ENCODE peak calls at places on chromosomes 16 and 17, in seven cellular contexts. One of them, this sample, is unnamed.
A peak's percentile ranks its signal among the peaks of the same experiment; 100 is the strongest.

GRCh38 chr17:50361561-50362480 is 11.2 kb downstream of the MRPL27 start:
- DNase-seq in K562: peak; percentile 93
- DNase-seq in H1: peak; percentile 67
- DNase-seq in HepG2: peak; percentile 75
- DNase-seq in GM12878: no peak
- DNase-seq in SK-N-SH: peak; percentile 90
- DNase-seq in GM12892: peak; percentile 75
- DNase-seq in this sample: peak; percentile 83

GRCh38 chr16:84976644-84977400 is 34.5 kb downstream of the ZDHHC7 start:
- DNase-seq in K562: no peak
- DNase-seq in H1: no peak
- DNase-seq in HepG2: peak; percentile 97
- DNase-seq in GM12878: no peak
- DNase-seq in SK-N-SH: no peak
- DNase-seq in GM12892: no peak
- DNase-seq in this sample: no peak

GRCh38 chr17:63772801-63773271 is 561 bp downstream of the CCDC47 start:
- DNase-seq in K562: peak; percentile 25
- DNase-seq in H1: no peak
- DNase-seq in HepG2: peak; percentile 31
- DNase-seq in GM12878: no peak
- DNase-seq in SK-N-SH: peak; percentile 19
- DNase-seq in GM12892: no peak
- DNase-seq in this sample: no peak

GRCh38 chr16:47043200-47043599 is 69.7 kb upstream of the DNAJA2 start:
- DNase-seq in K562: no peak
- DNase-seq in H1: no peak
- DNase-seq in HepG2: no peak
- DNase-seq in GM12878: no peak
- DNase-seq in SK-N-SH: no peak
- DNase-seq in GM12892: no peak
- DNase-seq in this sample: no peak

GRCh38 chr17:2062571-2063183 is 7.8 kb downstream of the HIC1 start:
- DNase-seq in K562: no peak
- DNase-seq in H1: no peak
- DNase-seq in HepG2: no peak
- DNase-seq in GM12878: no peak
- DNase-seq in SK-N-SH: no peak
- DNase-seq in GM12892: no peak
- DNase-seq in this sample: no peak

GRCh38 chr17:59607817-59608403 is 11.8 kb upstream of the CLTC start:
- DNase-seq in K562: no peak
- DNase-seq in H1: peak; percentile 75
- DNase-seq in HepG2: peak; percentile 30
- DNase-seq in GM12878: no peak
- DNase-seq in SK-N-SH: peak; percentile 36
- DNase-seq in GM12892: no peak
- DNase-seq in this sample: no peak

GRCh38 chr17:2904135-2904534 is 107.9 kb downstream of the RAP1GAP2 start:
- DNase-seq in K562: no peak
- DNase-seq in H1: no peak
- DNase-seq in HepG2: no peak
- DNase-seq in GM12878: no peak
- DNase-seq in SK-N-SH: peak; percentile 78
- DNase-seq in GM12892: no peak
- DNase-seq in this sample: no peak

GRCh38 chr16:67862623-67863583 is 9.9 kb upstream of the EDC4 start:
- DNase-seq in K562: no peak
- DNase-seq in H1: no peak
- DNase-seq in HepG2: no peak
- DNase-seq in GM12878: no peak
- DNase-seq in SK-N-SH: no peak
- DNase-seq in GM12892: no peak
- DNase-seq in this sample: no peak

GRCh38 chr17:44952946-44953475 is 5.4 kb upstream of the KIF18B start:
- DNase-seq in K562: no peak
- DNase-seq in H1: no peak
- DNase-seq in HepG2: no peak
- DNase-seq in GM12878: no peak
- DNase-seq in SK-N-SH: no peak
- DNase-seq in GM12892: no peak
- DNase-seq in this sample: no peak

GRCh38 chr17:44655983-44656700 is at the start of gene MEIOC:
- DNase-seq in K562: no peak
- DNase-seq in H1: peak; percentile 84
- DNase-seq in HepG2: no peak
- DNase-seq in GM12878: no peak
- DNase-seq in SK-N-SH: peak; percentile 97
- DNase-seq in GM12892: peak; percentile 27
- DNase-seq in this sample: peak; percentile 7

DNA sequence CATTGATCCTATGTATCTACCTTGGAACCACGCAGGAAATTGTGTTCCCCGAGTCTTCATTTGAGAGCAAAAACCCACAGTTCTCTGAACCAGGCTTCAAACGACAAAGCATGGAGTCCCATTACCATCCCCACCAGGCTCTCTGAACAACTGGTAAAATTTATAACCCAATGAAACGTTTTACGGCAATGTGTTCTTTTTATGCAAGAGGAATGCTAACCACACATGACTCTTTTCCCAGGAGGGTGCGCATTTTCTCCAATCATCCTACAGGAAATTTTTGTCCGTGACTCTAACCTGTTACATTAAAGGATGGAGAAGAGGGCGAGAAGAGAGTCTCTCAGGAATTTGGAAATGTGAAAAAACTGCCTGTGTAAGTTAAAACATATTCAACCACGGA is 17.8 kb downstream of the STX8 start:
- DNase-seq in K562: no peak
- DNase-seq in H1: no peak
- DNase-seq in HepG2: no peak
- DNase-seq in GM12878: no peak
- DNase-seq in SK-N-SH: no peak
- DNase-seq in GM12892: no peak
- DNase-seq in this sample: no peak
- TF ChIP-seq TAF1 in K562: no peak
- TF ChIP-seq TAF1 in H1: no peak
- TF ChIP-seq TAF1 in HepG2: no peak
- TF ChIP-seq TAF1 in GM12878: no peak
- TF ChIP-seq TAF1 in SK-N-SH: no peak
- TF ChIP-seq TAF1 in GM12892: no peak
- TF ChIP-seq TAF1 in this sample: no peak

GRCh38 chr17:57395721-57396321 is 139.5 kb downstream of the MSI2 start:
- DNase-seq in K562: no peak
- DNase-seq in H1: no peak
- DNase-seq in HepG2: no peak
- DNase-seq in GM12878: no peak
- DNase-seq in SK-N-SH: no peak
- DNase-seq in GM12892: no peak
- DNase-seq in this sample: no peak

GRCh38 chr17:57393368-57393767 is 137.0 kb downstream of the MSI2 start:
- DNase-seq in K562: no peak
- DNase-seq in H1: no peak
- DNase-seq in HepG2: no peak
- DNase-seq in GM12878: no peak
- DNase-seq in SK-N-SH: no peak
- DNase-seq in GM12892: no peak
- DNase-seq in this sample: no peak

GRCh38 chr17:57394375-57394774 is 138.1 kb downstream of the MSI2 start:
- DNase-seq in K562: no peak
- DNase-seq in H1: no peak
- DNase-seq in HepG2: no peak
- DNase-seq in GM12878: no peak
- DNase-seq in SK-N-SH: no peak
- DNase-seq in GM12892: no peak
- DNase-seq in this sample: no peak

GRCh38 chr17:57397402-57397801 is 141.1 kb downstream of the MSI2 start:
- DNase-seq in K562: no peak
- DNase-seq in H1: no peak
- DNase-seq in HepG2: no peak
- DNase-seq in GM12878: no peak
- DNase-seq in SK-N-SH: no peak
- DNase-seq in GM12892: no peak
- DNase-seq in this sample: no peak

DNA sequence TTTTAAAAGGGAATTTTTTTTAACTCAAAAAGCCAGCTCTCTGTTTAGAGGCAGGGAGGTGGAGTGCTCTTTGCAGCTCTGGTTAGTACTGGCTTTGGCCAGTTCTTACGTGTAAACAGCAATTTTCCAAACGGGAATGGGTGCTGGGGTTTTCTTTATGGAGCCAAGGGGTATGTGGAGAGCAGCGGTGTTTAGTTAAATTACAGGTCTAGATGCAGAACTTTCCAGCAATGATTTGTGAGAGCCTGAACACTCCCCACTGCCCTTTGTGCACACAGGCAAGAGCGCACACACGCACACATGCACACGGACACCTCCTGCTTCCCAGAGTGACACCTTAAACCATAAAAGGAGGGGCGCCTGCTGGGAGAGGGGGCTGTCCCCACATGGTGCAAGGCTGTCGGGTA is 140.2 kb downstream of the MSI2 start:
- DNase-seq in K562: no peak
- DNase-seq in H1: no peak
- DNase-seq in HepG2: no peak
- DNase-seq in GM12878: no peak
- DNase-seq in SK-N-SH: no peak
- DNase-seq in GM12892: no peak
- DNase-seq in this sample: no peak
- TF ChIP-seq TAF1 in K562: no peak
- TF ChIP-seq TAF1 in H1: no peak
- TF ChIP-seq TAF1 in HepG2: no peak
- TF ChIP-seq TAF1 in GM12878: no peak
- TF ChIP-seq TAF1 in SK-N-SH: no peak
- TF ChIP-seq TAF1 in GM12892: no peak
- TF ChIP-seq TAF1 in this sample: no peak

DNA sequence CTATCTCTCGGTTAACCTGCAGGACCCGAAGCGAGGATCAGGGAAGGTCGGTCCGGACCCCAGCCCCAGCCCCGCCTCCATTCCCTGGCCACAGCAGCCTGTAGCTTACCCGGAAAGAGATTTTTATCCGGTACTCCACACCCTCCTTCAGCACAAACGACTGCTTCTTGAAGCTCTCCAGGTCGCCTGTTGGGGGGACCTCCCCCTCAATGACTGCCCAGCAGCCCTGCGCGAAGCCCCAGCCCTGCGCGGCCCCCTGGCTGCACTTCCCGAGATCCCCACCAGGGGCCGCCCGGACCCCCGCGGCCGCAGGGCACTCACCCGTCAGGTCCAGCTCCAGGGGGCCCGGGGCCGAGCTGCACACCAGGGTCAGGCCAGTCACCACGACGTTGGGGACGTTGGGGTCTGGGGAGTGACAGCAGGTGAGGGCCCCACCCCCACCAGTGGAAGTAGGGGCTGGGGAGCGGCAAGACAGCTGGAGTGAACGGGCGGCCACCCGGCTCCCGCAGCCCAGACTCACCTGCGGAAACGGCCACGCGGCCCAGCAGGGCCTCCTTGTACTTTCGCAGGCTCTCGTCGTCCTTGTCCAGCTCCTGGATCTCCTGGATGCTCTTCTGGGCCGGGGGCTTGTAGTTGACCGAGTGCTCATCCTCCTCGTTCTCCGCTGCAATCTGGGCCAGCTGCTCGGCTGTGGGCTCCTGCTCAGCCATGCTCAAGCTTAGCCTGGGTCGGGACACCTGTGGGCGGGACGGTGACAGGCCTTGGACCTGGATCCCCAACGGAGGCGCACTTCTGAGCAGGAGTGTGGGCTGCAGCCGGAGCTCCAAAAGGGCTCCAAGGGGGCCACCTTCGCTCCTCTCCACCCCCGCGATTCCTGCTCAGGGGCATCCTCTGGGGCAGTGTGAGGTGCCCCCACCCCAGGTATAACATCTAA is 1.6 kb downstream of the ARHGDIA start:
- DNase-seq in K562: peak; percentile 76
- DNase-seq in H1: peak; percentile 90
- DNase-seq in HepG2: no peak
- DNase-seq in GM12878: no peak
- DNase-seq in SK-N-SH: peak; percentile 96
- DNase-seq in GM12892: peak; percentile 78
- DNase-seq in this sample: no peak
- TF ChIP-seq TAF1 in K562: no peak
- TF ChIP-seq TAF1 in H1: no peak
- TF ChIP-seq TAF1 in HepG2: no peak
- TF ChIP-seq TAF1 in GM12878: no peak
- TF ChIP-seq TAF1 in SK-N-SH: no peak
- TF ChIP-seq TAF1 in GM12892: no peak
- TF ChIP-seq TAF1 in this sample: no peak

DNA sequence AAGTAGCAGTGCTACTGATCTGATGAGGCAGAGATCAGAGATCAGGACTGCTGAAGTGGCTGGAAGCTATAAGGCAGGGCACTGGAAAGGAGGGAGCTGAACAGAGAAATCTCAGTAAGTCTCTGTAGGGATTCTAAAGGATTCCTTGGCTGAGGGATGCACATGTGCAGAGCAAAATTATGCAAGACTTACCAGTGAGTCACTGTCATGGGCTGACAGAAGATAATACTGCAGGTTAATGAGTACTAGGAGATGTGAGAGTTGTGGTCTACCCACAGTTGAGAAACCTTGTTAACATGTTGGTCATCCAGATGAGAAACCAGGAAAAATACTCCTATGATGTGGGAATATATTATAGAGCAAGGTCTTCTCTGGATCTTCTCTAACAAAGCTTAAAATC is 378.1 kb downstream of the HAPSTR1 start:
- DNase-seq in K562: no peak
- DNase-seq in H1: no peak
- DNase-seq in HepG2: peak; percentile 62
- DNase-seq in GM12878: no peak
- DNase-seq in SK-N-SH: no peak
- DNase-seq in GM12892: no peak
- DNase-seq in this sample: no peak
- TF ChIP-seq TAF1 in K562: no peak
- TF ChIP-seq TAF1 in H1: no peak
- TF ChIP-seq TAF1 in HepG2: no peak
- TF ChIP-seq TAF1 in GM12878: no peak
- TF ChIP-seq TAF1 in SK-N-SH: no peak
- TF ChIP-seq TAF1 in GM12892: no peak
- TF ChIP-seq TAF1 in this sample: no peak

DNA sequence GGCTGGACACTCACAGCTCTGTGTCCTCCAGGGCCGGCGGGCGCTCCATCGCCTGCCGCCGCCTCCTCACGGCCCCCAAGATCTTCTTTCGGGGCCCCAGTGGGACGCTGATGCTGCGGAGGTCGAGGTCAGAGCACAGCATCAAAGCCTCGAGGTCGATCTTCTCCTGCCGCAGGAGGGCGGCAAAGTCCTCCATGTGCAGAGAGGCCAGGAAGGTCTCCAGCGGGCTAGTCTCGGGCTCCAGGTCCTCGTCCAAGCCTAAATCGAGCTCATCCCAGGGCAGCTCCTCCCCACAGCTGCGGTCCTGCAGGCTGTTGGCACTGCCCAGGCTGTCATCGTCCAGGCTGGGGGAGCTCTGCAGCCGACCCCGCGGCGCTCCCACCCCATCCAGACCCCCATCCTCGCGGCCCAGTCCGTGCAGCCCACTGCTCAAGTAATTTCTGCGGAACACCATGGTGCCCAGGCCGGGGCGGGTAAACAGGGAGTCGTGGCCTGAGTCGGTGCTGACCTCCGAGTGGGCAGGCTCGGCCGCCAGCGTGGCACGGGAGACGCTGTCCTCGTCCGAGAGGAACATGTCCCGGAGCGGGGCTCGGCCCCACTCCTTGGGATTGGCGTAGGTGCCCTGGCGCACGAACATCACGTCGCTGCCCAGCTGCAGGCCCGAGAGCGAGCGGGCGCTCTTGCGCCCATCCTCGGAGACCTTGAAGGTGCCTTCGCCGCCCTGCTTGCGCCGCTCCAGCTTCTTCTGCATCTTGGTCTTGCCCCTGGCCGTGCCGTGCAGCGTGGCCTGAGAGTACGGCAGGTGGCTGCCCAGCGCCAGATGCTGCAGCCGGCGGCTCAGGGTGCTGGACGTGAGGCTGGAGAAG is 3.4 kb downstream of the USH1G start:
- DNase-seq in K562: peak; percentile 50
- DNase-seq in H1: peak; percentile 59
- DNase-seq in HepG2: peak; percentile 64
- DNase-seq in GM12878: no peak
- DNase-seq in SK-N-SH: no peak
- DNase-seq in GM12892: no peak
- DNase-seq in this sample: no peak
- TF ChIP-seq TAF1 in K562: no peak
- TF ChIP-seq TAF1 in H1: no peak
- TF ChIP-seq TAF1 in HepG2: no peak
- TF ChIP-seq TAF1 in GM12878: no peak
- TF ChIP-seq TAF1 in SK-N-SH: no peak
- TF ChIP-seq TAF1 in GM12892: no peak
- TF ChIP-seq TAF1 in this sample: no peak

This sample was measured in GM12891.